ENCODE peak calls at places on chromosomes 1 and 21, in five cellular contexts. W is CD8-positive, alpha-beta T cell; Z is CD4-positive, alpha-beta memory T cell; C is CD8-positive, alpha-beta memory T cell; J is A549. S is an unnamed sample.

GRCh38 chr21:35342440-35342839 is 293.3 kb upstream of the RUNX1 start:
- DNase-seq in W (no peak), Z (no peak), C (no peak), J (no peak), S (no peak)

GRCh38 chr1:8378981-8379470 is 61.1 kb downstream of the SLC45A1 start:
- DNase-seq in J (no peak), Z (no peak), C (no peak), W (no peak), S (no peak)

GRCh38 chr1:241706257-241706656 is 54.2 kb downstream of the WDR64 start:
- DNase-seq in W (no peak), C (no peak), Z (no peak), J (peak; percentile 44), S (no peak)

GRCh38 chr1:24321150-24321549 is 2.0 kb downstream of the GRHL3 start:
- DNase-seq in J (no peak), W (no peak), C (no peak), Z (no peak), S (no peak)

GRCh38 chr1:55329091-55329490 is 113.9 kb upstream of the USP24 start:
- DNase-seq in W (no peak), Z (no peak), C (no peak), J (no peak), S (no peak)

GRCh38 chr1:89799495-89799894 is 21.3 kb upstream of the LRRC8D start:
- DNase-seq in W (no peak), J (no peak), C (no peak), Z (no peak), S (no peak)

GRCh38 chr1:229664133-229664689 is 38.2 kb downstream of the URB2 start:
- DNase-seq in Z (peak; percentile 71), W (peak; percentile 66), J (no peak), C (peak; percentile 54), S (peak; percentile 75)

GRCh38 chr1:45892068-45892785 is 88.8 kb downstream of the MAST2 start:
- DNase-seq in Z (no peak), C (no peak), W (no peak), J (peak; percentile 71), S (no peak)

GRCh38 chr1:6738987-6739386 is 37.4 kb upstream of the DNAJC11 start:
- DNase-seq in J (no peak), Z (no peak), W (no peak), C (no peak), S (no peak)

GRCh38 chr1:25022361-25023189 is 92.5 kb upstream of the RUNX3 start:
- DNase-seq in C (peak; percentile 97), Z (peak; percentile 90), W (peak; percentile 93), J (peak; percentile 76), S (peak; percentile 89)

GRCh38 chr1:204990721-204991341 is 52.2 kb upstream of the CNTN2 start:
- DNase-seq in J (no peak), W (no peak), C (no peak), Z (no peak), S (no peak)

GRCh38 chr1:5998051-5998905 is 6.1 kb upstream of the NPHP4 start:
- DNase-seq in C (no peak), W (no peak), J (no peak), Z (no peak), S (no peak)

GRCh38 chr1:100597784-100598183 is 59.8 kb downstream of the GPR88 start:
- DNase-seq in W (no peak), Z (no peak), C (no peak), J (no peak), S (no peak)

GRCh38 chr1:30417001-30417700 is 306.2 kb downstream of the MATN1 start:
- DNase-seq in W (no peak), J (no peak), Z (no peak), C (no peak), S (no peak)

GRCh38 chr1:109266965-109267364 is 16.0 kb downstream of the PSRC1 start:
- DNase-seq in Z (no peak), C (no peak), J (no peak), W (no peak), S (no peak)

GRCh38 chr1:53411541-53412152 is 47.6 kb upstream of the DMRTB1 start:
- DNase-seq in W (no peak), Z (no peak), C (no peak), J (no peak), S (no peak)

GRCh38 chr1:150753416-150753815 is 12.2 kb downstream of the CTSS start:
- DNase-seq in Z (no peak), J (no peak), C (no peak), W (no peak), S (no peak)

GRCh38 chr21:46545911-46546310 is 59.0 kb downstream of the S100B start:
- DNase-seq in J (no peak), Z (no peak), W (no peak), C (no peak), S (no peak)

GRCh38 chr1:150162862-150163706 is 13.4 kb downstream of the PLEKHO1 start:
- DNase-seq in J (peak; percentile 49), Z (no peak), C (no peak), W (no peak), S (no peak)

GRCh38 chr1:64087768-64088167 is 115.7 kb upstream of the UBE2U start:
- DNase-seq in J (no peak), Z (no peak), W (no peak), C (no peak), S (no peak)

GRCh38 chr1:23188434-23188884 is 19.8 kb upstream of the LUZP1 start:
- DNase-seq in W (no peak), J (peak; percentile 94), C (no peak), Z (no peak), S (no peak)

GRCh38 chr1:53110370-53111072 is 31.9 kb downstream of the SLC1A7 start:
- DNase-seq in W (no peak), C (no peak), Z (no peak), J (no peak), S (no peak)

GRCh38 chr21:31678478-31678877 is 19.0 kb downstream of the SOD1 start:
- DNase-seq in C (no peak), Z (no peak), J (no peak), W (no peak), S (no peak)

GRCh38 chr21:32921632-32922230 is 104.0 kb upstream of the OLIG2 start:
- DNase-seq in C (peak; percentile 9), Z (peak; percentile 35), J (peak; percentile 12), W (peak; percentile 32), S (peak; percentile 26)

GRCh38 chr1:116817582-116818064 is 63.4 kb downstream of the CD2 start:
- DNase-seq in J (peak; percentile 74), C (peak; percentile 66), W (peak; percentile 61), Z (peak; percentile 75), S (peak; percentile 63)

GRCh38 chr1:243499248-243499647 is 243.4 kb downstream of the SDCCAG8 start:
- DNase-seq in W (no peak), J (no peak), Z (no peak), C (no peak), S (no peak)

GRCh38 chr1:118217073-118217620 is 32.1 kb upstream of the SPAG17 start:
- DNase-seq in W (no peak), J (no peak), Z (no peak), C (no peak), S (no peak)

GRCh38 chr1:81758213-81758612 is 42.5 kb upstream of the ADGRL2 start:
- DNase-seq in C (no peak), J (no peak), Z (no peak), W (no peak), S (no peak)

GRCh38 chr1:32215629-32216505 is 6.3 kb downstream of the TMEM234 start:
- DNase-seq in C (peak; percentile 38), Z (peak; percentile 61), J (peak; percentile 61), W (no peak), S (peak; percentile 33)

GRCh38 chr1:150150511-150151021 is 850 bp downstream of the PLEKHO1 start:
- DNase-seq in C (peak; percentile 23), J (no peak), W (no peak), Z (peak; percentile 27), S (no peak)

GRCh38 chr1:226711976-226712778 is 26.9 kb downstream of the ITPKB start:
- DNase-seq in C (peak; percentile 67), W (peak; percentile 40), Z (peak; percentile 63), J (no peak), S (peak; percentile 38)

GRCh38 chr1:78369546-78369945 is 121.2 kb upstream of the PTGFR start:
- DNase-seq in W (no peak), C (no peak), J (no peak), Z (no peak), S (no peak)

GRCh38 chr1:6911229-6911941 is 126.1 kb downstream of the CAMTA1 start:
- DNase-seq in C (no peak), J (no peak), W (no peak), Z (no peak), S (no peak)

GRCh38 chr1:6234502-6235295 is 1.1 kb downstream of the ICMT start:
- DNase-seq in Z (no peak), C (no peak), J (no peak), W (no peak), S (no peak)

GRCh38 chr1:20096840-20097447 is 22.4 kb downstream of the PLA2G2D start:
- DNase-seq in C (no peak), Z (no peak), J (peak; percentile 11), W (no peak), S (no peak)
- H3K9me3 ChIP-seq in C (no peaks in the 10 kb centered on the region), Z (no peaks in the 10 kb centered on the region), J (peaks cover 11% of the 10 kb centered on the region), W (no peaks in the 10 kb centered on the region), S (no peaks in the 10 kb centered on the region)

GRCh38 chr1:83844546-83844945 is 154.4 kb downstream of the TTLL7 start:
- DNase-seq in J (no peak), C (no peak), W (no peak), Z (no peak), S (no peak)

GRCh38 chr1:83836543-83836942 is 162.4 kb downstream of the TTLL7 start:
- DNase-seq in W (no peak), C (no peak), J (no peak), Z (no peak), S (no peak)

GRCh38 chr1:83834621-83835264 is 164.2 kb downstream of the TTLL7 start:
- DNase-seq in W (no peak), C (no peak), J (no peak), Z (no peak), S (no peak)

GRCh38 chr1:83838573-83838972 is 160.4 kb downstream of the TTLL7 start:
- DNase-seq in W (no peak), J (no peak), Z (no peak), C (no peak), S (no peak)

GRCh38 chr1:83839566-83840173 is 159.3 kb downstream of the TTLL7 start:
- DNase-seq in W (no peak), Z (no peak), J (no peak), C (no peak), S (no peak)
- H3K9me3 ChIP-seq in W (no peaks in the 10 kb centered on the region), Z (no peaks in the 10 kb centered on the region), J (no peaks in the 10 kb centered on the region), C (no peaks in the 10 kb centered on the region), S (no peaks in the 10 kb centered on the region)

GRCh38 chr21:38228115-38228514 is 28.7 kb upstream of the KCNJ15 start:
- DNase-seq in Z (no peak), J (no peak), C (no peak), W (no peak), S (no peak)
- H3K9me3 ChIP-seq in Z (peaks cover 18% of the 10 kb centered on the region), J (peaks cover 58% of the 10 kb centered on the region), C (peaks cover 27% of the 10 kb centered on the region), W (peaks cover 12% of the 10 kb centered on the region), S (peaks cover 3% of the 10 kb centered on the region)

GRCh38 chr1:248737457-248737856 is 18.1 kb downstream of the LYPD8 start:
- DNase-seq in W (no peak), C (no peak), Z (no peak), J (no peak), S (no peak)
- H3K9me3 ChIP-seq in W (no peaks in the 10 kb centered on the region), C (no peaks in the 10 kb centered on the region), Z (no peaks in the 10 kb centered on the region), J (peaks cover 2% of the 10 kb centered on the region), S (no peaks in the 10 kb centered on the region)

GRCh38 chr21:38816400-38816973 is 10.8 kb downstream of the ETS2 start:
- DNase-seq in Z (no peak), C (no peak), J (no peak), W (no peak), S (no peak)
- H3K9me3 ChIP-seq in Z (no peaks in the 10 kb centered on the region), C (no peaks in the 10 kb centered on the region), J (no peaks in the 10 kb centered on the region), W (no peaks in the 10 kb centered on the region), S (no peaks in the 10 kb centered on the region)

S was measured in T-helper 17 cell.